ENCODE peak calls at places on chromosomes 6 and 20, in five cellular contexts. Q is H4, Z is ELF-1, C is NCI-H2081, K is ureter. N is an unnamed sample.
A peak's percentile ranks its signal among the peaks of the same experiment; 100 is the strongest.

GRCh38 chr20:25294459-25295385 is 46.8 kb downstream of the PYGB start:
- DNase-seq in Q (peak; percentile 43), Z (peak; percentile 85), C (peak; percentile 8), K (no peak), N (no peak)

GRCh38 chr6:77502966-77503365 is 39.7 kb upstream of the HTR1B start:
- DNase-seq in Q (no peak), Z (no peak), C (no peak), K (no peak), N (no peak)

GRCh38 chr6:164791498-164791897 is 517.9 kb downstream of the C6orf118 start:
- DNase-seq in Q (no peak), Z (no peak), C (no peak), K (no peak), N (no peak)

GRCh38 chr6:80531676-80532619 is 425.5 kb downstream of the BCKDHB start:
- DNase-seq in Q (no peak), Z (no peak), C (no peak), K (no peak), N (no peak)

GRCh38 chr6:43808412-43808811 is 38.4 kb downstream of the VEGFA start:
- DNase-seq in Q (no peak), Z (no peak), C (no peak), K (no peak), N (no peak)

GRCh38 chr6:43885399-43886066 is 115.5 kb downstream of the VEGFA start:
- DNase-seq in Q (no peak), Z (no peak), C (no peak), K (no peak), N (no peak)

GRCh38 chr20:37345339-37346231 is at the start of gene SRC:
- DNase-seq in Q (peak; percentile 45), Z (peak; percentile 68), C (peak; percentile 54), K (peak; percentile 93), N (peak; percentile 78)

GRCh38 chr6:155234167-155234566 is 29.6 kb upstream of the CLDN20 start:
- DNase-seq in Q (no peak), Z (no peak), C (no peak), K (no peak), N (no peak)

GRCh38 chr6:33882154-33882553 is 78.4 kb upstream of the MLN start:
- DNase-seq in Q (no peak), Z (no peak), C (no peak), K (no peak), N (no peak)

GRCh38 chr6:108895591-108895990 is 47.4 kb downstream of the ARMC2 start:
- DNase-seq in Q (no peak), Z (no peak), C (no peak), K (no peak), N (no peak)

GRCh38 chr20:37522258-37523011 is 1.4 kb downstream of the NNAT start:
- DNase-seq in Q (no peak), Z (peak; percentile 53), C (no peak), K (no peak), N (peak; percentile 57)

GRCh38 chr6:36855750-36856149 is 16.5 kb upstream of the CPNE5 start:
- DNase-seq in Q (no peak), Z (no peak), C (no peak), K (no peak), N (no peak)

GRCh38 chr6:129032602-129033001 is 149.7 kb downstream of the LAMA2 start:
- DNase-seq in Q (no peak), Z (no peak), C (no peak), K (no peak), N (no peak)